ENCODE peak calls at places on chromosomes 11 and 22, in six cellular contexts. P is fibroblast of mammary gland, A is neural progenitor cell, L is psoas muscle, B is fibroblast of the aortic adventitia, C is WERI-Rb-1. J is an unnamed sample.
A peak's percentile ranks its signal among the peaks of the same experiment; 100 is the strongest.

GRCh38 chr11:93577291-93577690 is 34.1 kb upstream of the SMCO4 start:
- DNase-seq in L (no peak), P (peak; percentile 54), C (no peak), A (no peak), B (peak; percentile 48), J (peak; percentile 82)

GRCh38 chr11:58562375-58562800 is 13.3 kb downstream of the LPXN start:
- DNase-seq in A (no peak), P (no peak), L (no peak), B (no peak), C (no peak), J (no peak)

GRCh38 chr11:82733444-82734119 is at the start of gene FAM181B:
- DNase-seq in B (no peak), L (peak; percentile 51), A (peak; percentile 93), P (peak; percentile 17), C (peak; percentile 65), J (no peak)

GRCh38 chr11:124535552-124536232 is 7.8 kb downstream of the OR8B12 start:
- DNase-seq in L (peak; percentile 16), C (no peak), A (no peak), P (peak; percentile 56), B (peak; percentile 6), J (no peak)

GRCh38 chr11:2890466-2891241 is 5.1 kb upstream of the CDKN1C start:
- DNase-seq in P (peak; percentile 56), A (peak; percentile 29), L (no peak), B (no peak), C (no peak), J (peak; percentile 58)

GRCh38 chr22:44571566-44572413 is 73.8 kb upstream of the RTL6 start:
- DNase-seq in L (no peak), P (no peak), B (no peak), A (no peak), C (no peak), J (no peak)

GRCh38 chr22:26568207-26568706 is 21.7 kb downstream of the TPST2 start:
- DNase-seq in P (no peak), L (no peak), C (no peak), A (peak; percentile 77), B (no peak), J (peak; percentile 14)

GRCh38 chr22:48676266-48677167 is 1151.2 kb downstream of the BRD1 start:
- DNase-seq in B (no peak), P (no peak), C (no peak), L (no peak), A (no peak), J (no peak)

GRCh38 chr11:93838967-93839366 is 11.5 kb downstream of the VSTM5 start:
- DNase-seq in B (no peak), A (no peak), P (no peak), C (no peak), L (no peak), J (no peak)

GRCh38 chr11:2377511-2378443 is 667 bp downstream of the CD81 start:
- DNase-seq in B (no peak), P (peak; percentile 34), L (peak; percentile 78), A (peak; percentile 84), C (peak; percentile 49), J (peak; percentile 46)

GRCh38 chr11:14980854-14981253 is 8.7 kb upstream of the CALCA start:
- DNase-seq in L (no peak), C (no peak), P (peak; percentile 85), A (no peak), B (peak; percentile 99), J (peak; percentile 23)

GRCh38 chr11:84714316-84714780 is 912.8 kb downstream of the DLG2 start:
- DNase-seq in A (peak; percentile 85), C (peak; percentile 47), B (peak; percentile 13), L (peak; percentile 37), P (peak; percentile 53), J (peak; percentile 83)

GRCh38 chr11:61752117-61752924 is at the start of gene MYRF:
- DNase-seq in B (no peak), A (peak; percentile 88), C (peak; percentile 52), P (peak; percentile 10), L (peak; percentile 67), J (peak; percentile 54)

GRCh38 chr11:121367434-121367833 is 74.9 kb downstream of the SC5D start:
- DNase-seq in A (no peak), C (no peak), P (peak; percentile 41), B (peak; percentile 7), L (no peak), J (no peak)

GRCh38 chr22:24973867-24974266 is 21.4 kb downstream of the KIAA1671 start:
- DNase-seq in B (no peak), L (no peak), C (no peak), A (no peak), P (no peak), J (no peak)

GRCh38 chr11:118406599-118407166 is 5.3 kb downstream of the ATP5MG start:
- DNase-seq in C (no peak), B (no peak), P (peak; percentile 74), L (no peak), A (no peak), J (no peak)

GRCh38 chr11:69808708-69809107 is 10.5 kb downstream of the FGF3 start:
- DNase-seq in P (peak; percentile 6), B (peak; percentile 34), A (peak; percentile 65), L (no peak), C (no peak), J (no peak)

GRCh38 chr11:30481816-30482215 is 104.3 kb downstream of the MPPED2 start:
- DNase-seq in P (no peak), A (no peak), L (no peak), C (no peak), B (no peak), J (no peak)
- H3K4me3 ChIP-seq in P (no peak overlapping the region), A (no peak overlapping the region), L (no peak overlapping the region), C (no peak overlapping the region), B (no peak overlapping the region), J (no peak overlapping the region)

DNA sequence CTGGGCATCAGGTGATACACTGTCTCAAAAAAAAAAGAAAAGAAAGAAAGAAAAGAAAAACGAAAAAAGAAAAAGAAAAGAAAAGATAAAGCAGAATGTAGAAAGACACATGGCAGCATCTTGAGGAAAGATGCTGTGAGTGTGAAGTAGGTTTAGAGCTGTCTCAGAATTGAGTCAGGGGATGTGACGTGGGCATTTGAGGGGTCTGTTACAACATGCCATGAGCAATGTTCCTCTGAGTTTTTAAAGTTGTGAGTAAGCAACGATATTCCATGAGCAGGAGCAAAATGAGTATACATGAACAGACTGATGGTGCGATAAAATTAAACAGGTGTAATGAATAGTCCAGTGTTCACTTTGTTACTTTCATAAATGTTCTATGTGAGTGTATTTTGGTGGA is 11.3 kb upstream of the QSER1 start:
- DNase-seq in L (no peak), P (peak; percentile 55), A (no peak), B (no peak), C (no peak), J (peak; percentile 56)
- H3K4me3 ChIP-seq in L (no peak overlapping the region), P (no peak overlapping the region), A (no peak overlapping the region), B (no peak overlapping the region), C (no peak overlapping the region), J (no peak overlapping the region)

GRCh38 chr11:10451399-10452116 is 3.5 kb upstream of the AMPD3 start:
- DNase-seq in P (no peak), C (no peak), A (no peak), B (no peak), L (no peak), J (no peak)
- H3K4me3 ChIP-seq in P (no peak overlapping the region), C (no peak overlapping the region), A (peak overlapping the region; percentile 71), B (no peak overlapping the region), L (peak overlapping the region; percentile 69), J (peak overlapping the region; percentile 69)

GRCh38 chr22:30205281-30206115 is 41.1 kb downstream of the LIF start:
- DNase-seq in A (no peak), C (peak; percentile 22), B (peak; percentile 93), L (peak; percentile 76), P (peak; percentile 98), J (peak; percentile 91)
- H3K4me3 ChIP-seq in A (no peak overlapping the region), C (no peak overlapping the region), B (no peak overlapping the region), L (peak overlapping the region; percentile 4), P (peak overlapping the region; percentile 4), J (no peak overlapping the region)

GRCh38 chr11:64244107-64244506 is 2.6 kb downstream of the PPP1R14B start:
- DNase-seq in C (no peak), A (no peak), P (no peak), L (no peak), B (no peak), J (no peak)

GRCh38 chr11:64241430-64242153 is 697 bp downstream of the FKBP2 start:
- DNase-seq in P (peak; percentile 99), A (peak; percentile 99), C (peak; percentile 99), B (peak; percentile 99), L (peak; percentile 100), J (peak; percentile 100)

GRCh38 chr11:64241175-64241429 is 207 bp downstream of the FKBP2 start:
- DNase-seq in B (no peak), C (no peak), A (no peak), P (no peak), L (no peak), J (no peak)

GRCh38 chr11:64244966-64245365 is 1.8 kb downstream of the PPP1R14B start:
- DNase-seq in P (no peak), A (no peak), B (no peak), L (no peak), C (no peak), J (no peak)

GRCh38 chr11:64242920-64243854 is 2.3 kb downstream of the FKBP2 start:
- DNase-seq in B (no peak), C (no peak), P (no peak), A (no peak), L (no peak), J (no peak)
- H3K4me3 ChIP-seq in B (peak overlapping the region; percentile 83), C (no peak overlapping the region), P (no peak overlapping the region), A (peak overlapping the region; percentile 84), L (peak overlapping the region; percentile 93), J (peak overlapping the region; percentile 87)